ENCODE peak calls at places on chromosomes 6 and 20, in seven cellular contexts. M, B, T, X, K, V and P are unnamed samples.

GRCh38 chr6:72367439-72367838 is 254.4 kb upstream of the KCNQ5 start:
- DNase-seq in M (no peak), V (no peak), K (no peak), T (no peak), X (no peak), B (no peak), P (no peak)

GRCh38 chr20:44582321-44583025 is at the start of gene PKIG:
- DNase-seq in M (no peak), K (peak), X (peak), T (peak), V (no peak), B (peak), P (no peak)

GRCh38 chr20:46119547-46119946 is 1.4 kb downstream of the CD40 start:
- DNase-seq in V (no peak), X (no peak), T (no peak), B (no peak), K (peak), M (no peak), P (no peak)

GRCh38 chr6:91428953-91429560 is 842.2 kb upstream of the MAP3K7 start:
- DNase-seq in K (no peak), B (no peak), M (no peak), X (no peak), V (no peak), T (no peak), P (no peak)

GRCh38 chr20:24360531-24360930 is 108.9 kb upstream of the SYNDIG1 start:
- DNase-seq in K (no peak), B (no peak), V (no peak), M (no peak), X (no peak), T (no peak), P (no peak)

GRCh38 chr6:37482356-37483292 is 17.1 kb downstream of the CCDC167 start:
- DNase-seq in V (no peak), X (no peak), K (no peak), B (no peak), T (no peak), M (no peak), P (no peak)

GRCh38 chr6:136751478-136751956 is 40.8 kb downstream of the MAP3K5 start:
- DNase-seq in T (no peak), B (no peak), M (no peak), V (no peak), X (no peak), K (peak), P (no peak)

GRCh38 chr6:66985816-66986215 is 1278.8 kb upstream of the EYS start:
- DNase-seq in T (no peak), V (no peak), M (no peak), X (no peak), K (no peak), B (no peak), P (peak)

GRCh38 chr20:8394308-8394945 is 262.4 kb downstream of the PLCB1 start:
- DNase-seq in V (no peak), K (peak), M (no peak), B (peak), T (no peak), X (no peak), P (no peak)

GRCh38 chr6:108565893-108566292 is 5.2 kb downstream of the FOXO3 start:
- DNase-seq in M (no peak), T (no peak), X (no peak), V (no peak), K (peak), B (peak), P (peak)

GRCh38 chr20:62377615-62378085 is 9.3 kb upstream of the RPS21 start:
- DNase-seq in T (no peak), B (no peak), K (no peak), M (no peak), X (no peak), V (no peak), P (no peak)

GRCh38 chr6:131862486-131862885 is 54.7 kb downstream of the ENPP1 start:
- DNase-seq in T (no peak), V (no peak), K (no peak), M (no peak), X (peak), B (no peak), P (peak)

GRCh38 chr20:22826306-22827230 is 208.5 kb upstream of the SSTR4 start:
- DNase-seq in T (no peak), V (no peak), M (no peak), K (no peak), B (no peak), X (no peak), P (no peak)

GRCh38 chr20:7248392-7248992 is 481.0 kb downstream of the BMP2 start:
- DNase-seq in X (no peak), T (no peak), K (no peak), V (no peak), M (no peak), B (no peak), P (no peak)

GRCh38 chr20:53227523-53227922 is 255.4 kb downstream of the TSHZ2 start:
- DNase-seq in X (no peak), V (peak), T (no peak), M (no peak), B (peak), K (no peak), P (no peak)

GRCh38 chr20:50580016-50580747 is 70.0 kb downstream of the PTPN1 start:
- DNase-seq in T (peak), V (peak), B (peak), X (peak), M (peak), K (peak), P (peak)

GRCh38 chr6:18861182-18861581 is 474.0 kb downstream of the RNF144B start:
- DNase-seq in V (no peak), X (no peak), T (no peak), M (no peak), K (no peak), B (no peak), P (no peak)

GRCh38 chr6:25768566-25768965 is 14.0 kb downstream of the SLC17A4 start:
- DNase-seq in V (no peak), B (no peak), M (no peak), T (no peak), X (no peak), K (no peak), P (no peak)

GRCh38 chr6:118650500-118651281 is 700 bp downstream of the CEP85L start:
- DNase-seq in B (peak), V (peak), M (no peak), T (peak), K (peak), X (peak), P (peak)

GRCh38 chr20:54067606-54068174 is 2.7 kb downstream of the BCAS1 start:
- DNase-seq in X (peak), K (no peak), B (peak), T (no peak), M (peak), V (no peak), P (peak)

GRCh38 chr6:141152951-141153350 is 979.8 kb upstream of the GJE1 start:
- DNase-seq in K (no peak), B (peak), T (no peak), X (no peak), M (no peak), V (no peak), P (peak)

GRCh38 chr20:32466739-32467505 is 108.8 kb downstream of the ASXL1 start:
- DNase-seq in V (no peak), M (no peak), T (no peak), B (no peak), K (no peak), X (no peak), P (no peak)

GRCh38 chr20:56249244-56249955 is 868 bp downstream of the MC3R start:
- DNase-seq in T (peak), K (peak), X (peak), M (peak), B (peak), V (peak), P (peak)

GRCh38 chr6:134381926-134382325 is 64.0 kb upstream of the SGK1 start:
- DNase-seq in T (no peak), X (no peak), B (no peak), V (no peak), M (no peak), K (no peak), P (no peak)

DNA sequence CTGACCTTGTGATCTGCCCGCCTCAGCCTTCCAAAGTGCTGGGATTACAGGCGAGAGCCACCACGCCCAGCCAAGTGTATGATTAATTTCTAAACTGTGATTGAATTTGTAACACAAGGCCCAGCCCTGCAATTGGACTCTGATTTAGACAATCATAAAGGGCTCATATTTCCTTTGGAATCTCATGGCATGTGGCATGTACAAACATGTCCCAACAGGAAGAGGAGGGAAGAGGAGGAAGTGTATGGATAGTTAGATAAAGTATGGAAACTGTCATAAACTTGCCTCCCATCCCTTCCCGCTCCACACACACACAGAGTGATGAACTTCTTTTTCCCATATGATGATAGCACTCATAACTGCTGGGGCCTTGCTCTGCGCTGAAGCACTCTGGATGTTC is 27.2 kb upstream of the QKI start:
- DNase-seq in T (no peak), X (no peak), M (no peak), V (no peak), K (no peak), B (no peak), P (no peak)
- TF ChIP-seq EZH2phosphoT487 in T (no peak), X (no peak), M (no peak), V (no peak), K (no peak), B (no peak), P (no peak)

GRCh38 chr6:155528982-155529453 is 73.4 kb upstream of the NOX3 start:
- DNase-seq in B (peak), X (peak), K (peak), M (no peak), V (no peak), T (no peak), P (peak)
- TF ChIP-seq EZH2phosphoT487 in B (no peak), X (no peak), K (no peak), M (no peak), V (no peak), T (no peak), P (no peak)

GRCh38 chr6:170146640-170147039 is 144.2 kb downstream of the DLL1 start:
- DNase-seq in M (no peak), B (no peak), T (no peak), V (no peak), X (no peak), K (no peak), P (no peak)
- TF ChIP-seq EZH2phosphoT487 in M (no peak), B (no peak), T (no peak), V (no peak), X (no peak), K (no peak), P (no peak)

GRCh38 chr6:14716499-14717146 is 529.2 kb upstream of the JARID2 start:
- DNase-seq in V (no peak), X (no peak), T (no peak), M (no peak), B (no peak), K (no peak), P (no peak)

GRCh38 chr6:14713008-14713452 is 532.8 kb upstream of the JARID2 start:
- DNase-seq in B (peak), M (no peak), V (no peak), T (no peak), K (no peak), X (no peak), P (peak)

GRCh38 chr6:14713561-14713960 is 532.3 kb upstream of the JARID2 start:
- DNase-seq in M (no peak), X (no peak), K (no peak), B (peak), V (no peak), T (no peak), P (no peak)

GRCh38 chr6:14711704-14712397 is 534.0 kb upstream of the JARID2 start:
- DNase-seq in V (no peak), K (no peak), M (no peak), X (no peak), T (no peak), B (no peak), P (no peak)

DNA sequence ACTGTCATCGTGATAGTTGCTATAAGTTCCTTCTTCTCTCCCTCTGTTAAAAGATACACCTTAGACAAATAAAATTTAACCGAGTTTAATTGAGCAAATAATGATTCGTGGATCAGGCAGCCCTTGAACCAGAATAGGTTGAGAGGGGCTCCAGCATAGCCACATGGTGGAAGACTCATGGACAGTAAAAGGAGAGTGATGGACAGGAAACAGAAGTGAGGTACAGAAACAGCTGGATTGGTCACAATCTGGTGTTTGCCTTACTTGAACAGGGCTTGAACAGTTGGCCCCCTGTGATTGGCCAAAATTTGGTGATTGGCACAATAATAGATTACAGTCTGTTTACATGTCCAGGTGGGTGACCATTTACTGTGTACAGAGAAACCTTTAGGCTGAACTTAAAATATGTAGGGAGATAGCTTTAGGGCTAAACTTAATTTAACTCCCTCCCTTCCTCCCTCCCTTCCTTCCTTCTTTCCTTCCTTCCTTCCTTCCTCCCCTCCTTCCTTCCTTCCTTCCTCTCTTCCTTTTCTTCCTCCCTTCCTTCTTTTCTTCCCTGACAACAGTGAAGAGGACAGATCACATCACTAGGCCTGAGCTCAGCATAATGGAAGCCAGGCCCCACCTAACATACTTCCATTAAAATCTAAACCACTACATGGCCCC is 531.8 kb upstream of the JARID2 start:
- DNase-seq in M (no peak), K (no peak), V (no peak), B (no peak), T (no peak), X (no peak), P (peak)
- TF ChIP-seq EZH2phosphoT487 in M (no peak), K (no peak), V (no peak), B (no peak), T (no peak), X (no peak), P (no peak)

GRCh38 chr20:60862601-60863000 is 389.5 kb upstream of the CDH4 start:
- DNase-seq in B (no peak), T (no peak), M (no peak), V (no peak), X (no peak), K (no peak), P (no peak)
- TF ChIP-seq EZH2phosphoT487 in B (no peak), T (no peak), M (no peak), V (no peak), X (no peak), K (no peak), P (no peak)